ENCODE peak calls at places on chromosomes 2 and 18, in ten cellular contexts. One of them, this sample, is unnamed.

GRCh38 chr18:76461692-76462325 is 33.2 kb downstream of the ZNF516 start:
- DNase-seq in activated CD8-positive, alpha-beta memory T cell treated with anti-CD3 and anti-CD28 coated beads, Interleukin-2, amount 50 U/mL, for 4 hours: no peak
- DNase-seq in ELF-1: no peak
- DNase-seq in GM13977: no peak
- DNase-seq in nephron progenitor cell: no peak
- DNase-seq in endodermal cell: no peak
- DNase-seq in fibroblast of mammary gland: no peak
- DNase-seq in astrocyte of the cerebellum: no peak
- DNase-seq in effector CD8-positive, alpha-beta T cell: no peak
- DNase-seq in posterior cingulate gyrus: peak; percentile 67
- DNase-seq in this sample: peak; percentile 31

GRCh38 chr2:158953926-158954763 is 14.3 kb upstream of the TANC1 start:
- DNase-seq in posterior cingulate gyrus: no peak
- DNase-seq in fibroblast of mammary gland: peak; percentile 95
- DNase-seq in effector CD8-positive, alpha-beta T cell: no peak
- DNase-seq in astrocyte of the cerebellum: peak; percentile 88
- DNase-seq in GM13977: no peak
- DNase-seq in activated CD8-positive, alpha-beta memory T cell treated with anti-CD3 and anti-CD28 coated beads, Interleukin-2, amount 50 U/mL, for 4 hours: peak; percentile 31
- DNase-seq in endodermal cell: no peak
- DNase-seq in ELF-1: peak; percentile 63
- DNase-seq in nephron progenitor cell: peak; percentile 51
- DNase-seq in this sample: no peak

GRCh38 chr2:121220995-121221394 is 64.0 kb downstream of the TFCP2L1 start:
- DNase-seq in activated CD8-positive, alpha-beta memory T cell treated with anti-CD3 and anti-CD28 coated beads, Interleukin-2, amount 50 U/mL, for 4 hours: no peak
- DNase-seq in GM13977: no peak
- DNase-seq in nephron progenitor cell: no peak
- DNase-seq in endodermal cell: no peak
- DNase-seq in ELF-1: no peak
- DNase-seq in astrocyte of the cerebellum: no peak
- DNase-seq in effector CD8-positive, alpha-beta T cell: no peak
- DNase-seq in posterior cingulate gyrus: no peak
- DNase-seq in fibroblast of mammary gland: peak; percentile 28
- DNase-seq in this sample: no peak

GRCh38 chr2:28471214-28471613 is 24.6 kb upstream of the PLB1 start:
- DNase-seq in fibroblast of mammary gland: no peak
- DNase-seq in activated CD8-positive, alpha-beta memory T cell treated with anti-CD3 and anti-CD28 coated beads, Interleukin-2, amount 50 U/mL, for 4 hours: no peak
- DNase-seq in ELF-1: peak; percentile 24
- DNase-seq in posterior cingulate gyrus: peak; percentile 63
- DNase-seq in GM13977: no peak
- DNase-seq in nephron progenitor cell: no peak
- DNase-seq in effector CD8-positive, alpha-beta T cell: no peak
- DNase-seq in astrocyte of the cerebellum: no peak
- DNase-seq in endodermal cell: peak; percentile 66
- DNase-seq in this sample: no peak

GRCh38 chr2:156457523-156458228 is 21.5 kb downstream of the GPD2 start:
- DNase-seq in effector CD8-positive, alpha-beta T cell: no peak
- DNase-seq in activated CD8-positive, alpha-beta memory T cell treated with anti-CD3 and anti-CD28 coated beads, Interleukin-2, amount 50 U/mL, for 4 hours: no peak
- DNase-seq in ELF-1: no peak
- DNase-seq in GM13977: no peak
- DNase-seq in endodermal cell: peak; percentile 51
- DNase-seq in fibroblast of mammary gland: no peak
- DNase-seq in nephron progenitor cell: no peak
- DNase-seq in astrocyte of the cerebellum: no peak
- DNase-seq in posterior cingulate gyrus: no peak
- DNase-seq in this sample: no peak

GRCh38 chr2:120453635-120453998 is 107.7 kb downstream of the INHBB start:
- DNase-seq in effector CD8-positive, alpha-beta T cell: no peak
- DNase-seq in astrocyte of the cerebellum: no peak
- DNase-seq in posterior cingulate gyrus: no peak
- DNase-seq in activated CD8-positive, alpha-beta memory T cell treated with anti-CD3 and anti-CD28 coated beads, Interleukin-2, amount 50 U/mL, for 4 hours: no peak
- DNase-seq in ELF-1: no peak
- DNase-seq in GM13977: no peak
- DNase-seq in fibroblast of mammary gland: peak; percentile 35
- DNase-seq in nephron progenitor cell: no peak
- DNase-seq in endodermal cell: no peak
- DNase-seq in this sample: no peak

GRCh38 chr2:196558506-196558905 is 81.0 kb upstream of the CCDC150 start:
- DNase-seq in ELF-1: no peak
- DNase-seq in fibroblast of mammary gland: no peak
- DNase-seq in endodermal cell: no peak
- DNase-seq in effector CD8-positive, alpha-beta T cell: no peak
- DNase-seq in nephron progenitor cell: no peak
- DNase-seq in activated CD8-positive, alpha-beta memory T cell treated with anti-CD3 and anti-CD28 coated beads, Interleukin-2, amount 50 U/mL, for 4 hours: no peak
- DNase-seq in astrocyte of the cerebellum: no peak
- DNase-seq in GM13977: no peak
- DNase-seq in posterior cingulate gyrus: no peak
- DNase-seq in this sample: no peak

GRCh38 chr2:149033716-149034115 is 4.8 kb upstream of the LYPD6B start:
- DNase-seq in ELF-1: no peak
- DNase-seq in effector CD8-positive, alpha-beta T cell: no peak
- DNase-seq in astrocyte of the cerebellum: no peak
- DNase-seq in endodermal cell: peak; percentile 67
- DNase-seq in GM13977: no peak
- DNase-seq in fibroblast of mammary gland: no peak
- DNase-seq in nephron progenitor cell: peak; percentile 30
- DNase-seq in posterior cingulate gyrus: no peak
- DNase-seq in activated CD8-positive, alpha-beta memory T cell treated with anti-CD3 and anti-CD28 coated beads, Interleukin-2, amount 50 U/mL, for 4 hours: no peak
- DNase-seq in this sample: no peak

GRCh38 chr2:3256655-3257054 is 121.0 kb downstream of the EIPR1 start:
- DNase-seq in GM13977: no peak
- DNase-seq in nephron progenitor cell: no peak
- DNase-seq in ELF-1: no peak
- DNase-seq in effector CD8-positive, alpha-beta T cell: no peak
- DNase-seq in posterior cingulate gyrus: peak; percentile 88
- DNase-seq in astrocyte of the cerebellum: no peak
- DNase-seq in fibroblast of mammary gland: no peak
- DNase-seq in activated CD8-positive, alpha-beta memory T cell treated with anti-CD3 and anti-CD28 coated beads, Interleukin-2, amount 50 U/mL, for 4 hours: no peak
- DNase-seq in endodermal cell: no peak
- DNase-seq in this sample: no peak

GRCh38 chr2:144660518-144661316 is 140.8 kb upstream of the ZEB2 start:
- DNase-seq in ELF-1: no peak
- DNase-seq in nephron progenitor cell: no peak
- DNase-seq in fibroblast of mammary gland: peak; percentile 44
- DNase-seq in endodermal cell: no peak
- DNase-seq in astrocyte of the cerebellum: no peak
- DNase-seq in GM13977: no peak
- DNase-seq in posterior cingulate gyrus: no peak
- DNase-seq in effector CD8-positive, alpha-beta T cell: no peak
- DNase-seq in activated CD8-positive, alpha-beta memory T cell treated with anti-CD3 and anti-CD28 coated beads, Interleukin-2, amount 50 U/mL, for 4 hours: no peak
- DNase-seq in this sample: no peak

GRCh38 chr2:47265751-47266231 is 110.7 kb upstream of the STPG4 start:
- DNase-seq in activated CD8-positive, alpha-beta memory T cell treated with anti-CD3 and anti-CD28 coated beads, Interleukin-2, amount 50 U/mL, for 4 hours: no peak
- DNase-seq in effector CD8-positive, alpha-beta T cell: no peak
- DNase-seq in posterior cingulate gyrus: no peak
- DNase-seq in nephron progenitor cell: no peak
- DNase-seq in GM13977: no peak
- DNase-seq in fibroblast of mammary gland: no peak
- DNase-seq in endodermal cell: no peak
- DNase-seq in astrocyte of the cerebellum: no peak
- DNase-seq in ELF-1: peak; percentile 68
- DNase-seq in this sample: no peak

GRCh38 chr2:16654775-16655456 is 10.7 kb downstream of the CYRIA start:
- DNase-seq in effector CD8-positive, alpha-beta T cell: no peak
- DNase-seq in nephron progenitor cell: no peak
- DNase-seq in posterior cingulate gyrus: no peak
- DNase-seq in astrocyte of the cerebellum: no peak
- DNase-seq in activated CD8-positive, alpha-beta memory T cell treated with anti-CD3 and anti-CD28 coated beads, Interleukin-2, amount 50 U/mL, for 4 hours: no peak
- DNase-seq in GM13977: peak; percentile 31
- DNase-seq in ELF-1: no peak
- DNase-seq in endodermal cell: peak; percentile 22
- DNase-seq in fibroblast of mammary gland: no peak
- DNase-seq in this sample: peak; percentile 12

GRCh38 chr2:175309799-175310198 is 128.3 kb upstream of the ATP5MC3 start:
- DNase-seq in astrocyte of the cerebellum: no peak
- DNase-seq in activated CD8-positive, alpha-beta memory T cell treated with anti-CD3 and anti-CD28 coated beads, Interleukin-2, amount 50 U/mL, for 4 hours: no peak
- DNase-seq in posterior cingulate gyrus: no peak
- DNase-seq in endodermal cell: peak; percentile 80
- DNase-seq in nephron progenitor cell: peak; percentile 44
- DNase-seq in effector CD8-positive, alpha-beta T cell: no peak
- DNase-seq in GM13977: peak; percentile 29
- DNase-seq in fibroblast of mammary gland: peak; percentile 18
- DNase-seq in ELF-1: peak; percentile 42
- DNase-seq in this sample: peak; percentile 47

This sample was measured in ecto neural progenitor cell.